ENCODE peak calls at places on chromosomes 3 and 15, in six cellular contexts. O is AG04449, P is GM12865, K is Ammon's horn, B is activated T-helper 1 cell treated with Interleukin-2 at 50 U/mL for 16 hours, H is IMR-90. D is an unnamed sample.
A peak's percentile ranks its signal among the peaks of the same experiment; 100 is the strongest.

GRCh38 chr3:169583269-169583668 is 80.2 kb downstream of the MECOM start:
- DNase-seq in O (no peak), P (no peak), K (no peak), B (no peak), H (no peak), D (no peak)

GRCh38 chr15:96774216-96774615 is 443.7 kb downstream of the NR2F2 start:
- DNase-seq in O (no peak), P (no peak), K (no peak), B (no peak), H (no peak), D (no peak)

GRCh38 chr15:87716422-87716821 is 540.1 kb downstream of the NTRK3 start:
- DNase-seq in O (no peak), P (no peak), K (no peak), B (no peak), H (no peak), D (no peak)

GRCh38 chr3:7207092-7207491 is 346.2 kb downstream of the GRM7 start:
- DNase-seq in O (no peak), P (peak; percentile 42), K (no peak), B (no peak), H (no peak), D (no peak)

GRCh38 chr3:151393961-151394360 is 9.4 kb upstream of the P2RY12 start:
- DNase-seq in O (no peak), P (no peak), K (no peak), B (no peak), H (no peak), D (peak; percentile 63)

GRCh38 chr15:83612226-83612625 is 41.7 kb upstream of the ADAMTSL3 start:
- DNase-seq in O (no peak), P (no peak), K (no peak), B (no peak), H (no peak), D (no peak)

GRCh38 chr15:90751300-90751825 is 34.2 kb downstream of the BLM start:
- DNase-seq in O (no peak), P (no peak), K (no peak), B (no peak), H (no peak), D (no peak)

GRCh38 chr3:183350164-183350563 is 78.3 kb downstream of the MCF2L2 start:
- DNase-seq in O (no peak), P (no peak), K (no peak), B (no peak), H (no peak), D (no peak)

GRCh38 chr3:33791477-33792166 is 6.8 kb upstream of the PDCD6IP start:
- DNase-seq in O (no peak), P (peak; percentile 9), K (no peak), B (no peak), H (peak; percentile 41), D (no peak)

GRCh38 chr3:46670000-46670890 is 23.2 kb downstream of the ALS2CL start:
- DNase-seq in O (no peak), P (no peak), K (no peak), B (no peak), H (no peak), D (no peak)

GRCh38 chr3:83729576-83729975 is 1229.2 kb upstream of the CADM2 start:
- DNase-seq in O (no peak), P (no peak), K (no peak), B (no peak), H (no peak), D (no peak)

GRCh38 chr3:174156200-174156599 is 702.9 kb upstream of the NAALADL2 start:
- DNase-seq in O (no peak), P (no peak), K (no peak), B (no peak), H (no peak), D (no peak)

GRCh38 chr3:99777708-99778107 is 40.0 kb upstream of the CMSS1 start:
- DNase-seq in O (no peak), P (no peak), K (no peak), B (no peak), H (no peak), D (no peak)

GRCh38 chr15:67144609-67145306 is 79.4 kb downstream of the SMAD3 start:
- DNase-seq in O (peak; percentile 86), P (no peak), K (no peak), B (no peak), H (peak; percentile 96), D (peak; percentile 79)

GRCh38 chr3:35659808-35660207 is 20.5 kb downstream of the ARPP21 start:
- DNase-seq in O (no peak), P (peak; percentile 10), K (no peak), B (no peak), H (no peak), D (no peak)

GRCh38 chr3:46519952-46520351 is 22.2 kb downstream of the RTP3 start:
- DNase-seq in O (no peak), P (no peak), K (no peak), B (no peak), H (no peak), D (no peak)

GRCh38 chr15:100060276-100060926 is 281.4 kb downstream of the ADAMTS17 start:
- DNase-seq in O (no peak), P (no peak), K (peak; percentile 28), B (no peak), H (peak; percentile 37), D (no peak)

GRCh38 chr15:90154861-90155626 is 46.1 kb upstream of the SEMA4B start:
- DNase-seq in O (no peak), P (no peak), K (no peak), B (no peak), H (peak; percentile 95), D (peak; percentile 49)

GRCh38 chr3:136211547-136211946 is 15.4 kb upstream of the MSL2 start:
- DNase-seq in O (no peak), P (no peak), K (no peak), B (no peak), H (no peak), D (no peak)

GRCh38 chr15:88274534-88275460 is 18.3 kb upstream of the NTRK3 start:
- DNase-seq in O (no peak), P (peak; percentile 62), K (peak; percentile 86), B (peak; percentile 12), H (peak; percentile 50), D (no peak)

GRCh38 chr3:185677146-185677829 is 91.2 kb downstream of the SENP2 start:
- DNase-seq in O (no peak), P (peak; percentile 71), K (no peak), B (no peak), H (peak; percentile 77), D (peak; percentile 28)

GRCh38 chr3:33030802-33031201 is 66.1 kb downstream of the GLB1 start:
- DNase-seq in O (no peak), P (peak; percentile 16), K (no peak), B (no peak), H (no peak), D (no peak)

GRCh38 chr15:70289191-70289955 is 191.7 kb upstream of the TLE3 start:
- DNase-seq in O (peak; percentile 33), P (no peak), K (no peak), B (no peak), H (no peak), D (peak; percentile 68)

GRCh38 chr15:81292516-81293001 is 31.4 kb downstream of the STARD5 start:
- DNase-seq in O (no peak), P (peak; percentile 83), K (no peak), B (no peak), H (no peak), D (no peak)

GRCh38 chr3:19202303-19202702 is 54.0 kb downstream of the KCNH8 start:
- DNase-seq in O (no peak), P (no peak), K (peak; percentile 94), B (no peak), H (no peak), D (no peak)

GRCh38 chr3:12300137-12300536 is 11.3 kb downstream of the PPARG start:
- DNase-seq in O (no peak), P (no peak), K (no peak), B (no peak), H (no peak), D (no peak)

GRCh38 chr3:151777880-151778279 is 36.0 kb upstream of the AADAC start:
- DNase-seq in O (no peak), P (no peak), K (no peak), B (no peak), H (no peak), D (no peak)

GRCh38 chr3:45127130-45127822 is 18.9 kb downstream of the CDCP1 start:
- DNase-seq in O (no peak), P (no peak), K (no peak), B (no peak), H (no peak), D (no peak)

GRCh38 chr3:111667621-111668239 is 72.6 kb upstream of the ZBED2 start:
- DNase-seq in O (no peak), P (peak; percentile 86), K (peak; percentile 76), B (peak; percentile 44), H (peak; percentile 69), D (no peak)

GRCh38 chr3:36480916-36481648 is 100.8 kb downstream of the STAC start:
- DNase-seq in O (peak; percentile 38), P (no peak), K (no peak), B (no peak), H (no peak), D (peak; percentile 91)

GRCh38 chr3:141368925-141369794 is 856 bp downstream of the ZBTB38 start:
- DNase-seq in O (no peak), P (peak; percentile 69), K (no peak), B (no peak), H (peak; percentile 87), D (no peak)

GRCh38 chr15:40441012-40441735 is 421 bp downstream of the BAHD1 start:
- DNase-seq in O (no peak), P (no peak), K (no peak), B (no peak), H (no peak), D (no peak)

GRCh38 chr3:123535580-123535979 is 49.3 kb downstream of the HACD2 start:
- DNase-seq in O (peak; percentile 63), P (no peak), K (no peak), B (no peak), H (peak; percentile 75), D (peak; percentile 71)

GRCh38 chr3:134976948-134977347 is 181.9 kb downstream of the EPHB1 start:
- DNase-seq in O (no peak), P (no peak), K (no peak), B (no peak), H (no peak), D (no peak)

GRCh38 chr3:28856796-28857195 is 424.1 kb upstream of the RBMS3 start:
- DNase-seq in O (no peak), P (no peak), K (no peak), B (no peak), H (peak; percentile 22), D (no peak)

GRCh38 chr3:172586447-172586846 is 63.2 kb upstream of the TNFSF10 start:
- DNase-seq in O (no peak), P (no peak), K (no peak), B (no peak), H (no peak), D (no peak)

D was measured in GM04503.